ENCODE peak calls at places on chromosomes 5 and 9, in four cellular contexts. T is Peyer's patch, D is pancreas, E is HepG2. R is an unnamed sample.

GRCh38 chr5:91176288-91177016 is 206.7 kb downstream of the ARRDC3 start:
- DNase-seq in D (no peak), E (no peak), T (no peak), R (no peak)

GRCh38 chr5:126514159-126515141 is 80.6 kb downstream of the ALDH7A1 start:
- DNase-seq in E (no peak), T (no peak), D (no peak), R (no peak)

GRCh38 chr9:90593646-90594045 is 49.0 kb downstream of the DIRAS2 start:
- DNase-seq in E (no peak), T (no peak), D (no peak), R (no peak)

GRCh38 chr5:102975040-102975439 is 144.9 kb downstream of the GIN1 start:
- DNase-seq in T (no peak), D (no peak), E (no peak), R (no peak)

GRCh38 chr5:142014911-142015584 is 2.2 kb upstream of the GNPDA1 start:
- DNase-seq in D (no peak), T (no peak), E (peak; percentile 65), R (peak; percentile 82)

GRCh38 chr9:91138760-91139159 is 223.0 kb downstream of the AUH start:
- DNase-seq in D (no peak), E (peak; percentile 54), T (no peak), R (no peak)

GRCh38 chr5:133048993-133049725 is 2.7 kb upstream of the HSPA4 start:
- DNase-seq in T (no peak), E (no peak), D (no peak), R (no peak)

GRCh38 chr5:133293953-133294352 is 242.1 kb downstream of the HSPA4 start:
- DNase-seq in E (no peak), T (no peak), D (no peak), R (no peak)

GRCh38 chr9:88657893-88658292 is 122.9 kb downstream of the NXNL2 start:
- DNase-seq in D (no peak), T (no peak), E (no peak), R (no peak)

GRCh38 chr5:7615566-7616061 is 219.7 kb downstream of the ADCY2 start:
- DNase-seq in T (no peak), D (no peak), E (no peak), R (no peak)

GRCh38 chr9:68418259-68418845 is 61.9 kb downstream of the PGM5 start:
- DNase-seq in E (no peak), D (no peak), T (no peak), R (no peak)

GRCh38 chr5:159207616-159208507 is 1.5 kb downstream of the RNF145 start:
- DNase-seq in E (peak; percentile 75), D (peak; percentile 61), T (peak; percentile 92), R (peak; percentile 91)

GRCh38 chr5:122164831-122165573 is 35.7 kb downstream of the ZNF474 start:
- DNase-seq in T (no peak), E (no peak), D (no peak), R (no peak)

GRCh38 chr9:124132671-124133147 is 121.1 kb downstream of the LHX2 start:
- DNase-seq in E (no peak), T (peak; percentile 25), D (no peak), R (no peak)

GRCh38 chr5:90014420-90014819 is 395.1 kb downstream of the CETN3 start:
- DNase-seq in E (no peak), T (no peak), D (no peak), R (no peak)

GRCh38 chr5:148623741-148624140 is 30.6 kb downstream of the HTR4 start:
- DNase-seq in D (no peak), E (no peak), T (no peak), R (no peak)

GRCh38 chr9:110351009-110351467 is 13.4 kb upstream of the TXNDC8 start:
- DNase-seq in T (no peak), D (no peak), E (no peak), R (no peak)

GRCh38 chr9:78121488-78121887 is 89.9 kb upstream of the GNAQ start:
- DNase-seq in T (peak; percentile 79), E (peak; percentile 36), D (peak; percentile 52), R (peak; percentile 36)

GRCh38 chr9:108142504-108143201 is 653.1 kb upstream of the KLF4 start:
- DNase-seq in D (peak; percentile 24), E (no peak), T (peak; percentile 79), R (no peak)

GRCh38 chr5:78467744-78468357 is 107.4 kb downstream of the SCAMP1 start:
- DNase-seq in T (no peak), D (no peak), E (peak; percentile 31), R (peak; percentile 70)

GRCh38 chr9:135343733-135344522 is 135.7 kb upstream of the PPP1R26 start:
- DNase-seq in D (peak; percentile 87), T (peak; percentile 63), E (peak; percentile 16), R (peak; percentile 60)

GRCh38 chr5:134479839-134480238 is 45.6 kb upstream of the JADE2 start:
- DNase-seq in D (no peak), E (no peak), T (peak; percentile 2), R (no peak)

GRCh38 chr9:36134761-36135505 is 1.6 kb upstream of the GLIPR2 start:
- DNase-seq in E (no peak), T (peak; percentile 29), D (no peak), R (no peak)

GRCh38 chr5:175822225-175822624 is 49.2 kb upstream of the CPLX2 start:
- DNase-seq in D (no peak), E (no peak), T (no peak), R (no peak)

GRCh38 chr9:36986548-36987408 is 47.3 kb downstream of the PAX5 start:
- DNase-seq in D (no peak), E (no peak), T (no peak), R (no peak)

DNA sequence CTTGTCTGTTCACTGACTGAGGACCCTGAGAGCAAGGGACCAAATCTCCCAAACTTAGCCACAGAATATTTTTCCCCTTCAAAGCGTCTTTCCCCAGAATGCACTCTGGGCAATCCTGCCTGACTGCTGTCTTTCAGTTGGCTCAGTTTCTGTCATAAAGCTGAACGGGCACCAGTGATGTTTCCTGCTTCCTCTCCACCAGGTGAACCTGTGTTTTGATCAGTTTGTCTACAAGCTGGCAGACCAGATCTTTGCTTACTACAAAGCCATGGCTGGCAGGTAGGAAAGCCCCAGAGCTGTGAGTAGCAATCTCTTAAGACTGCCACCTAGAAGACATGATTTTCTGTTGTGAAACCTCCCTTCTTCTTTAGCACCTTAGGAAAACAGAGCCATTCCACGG is 61.8 kb downstream of the CYFIP2 start:
- DNase-seq in E (no peak), D (no peak), T (no peak), R (no peak)
- H3K27ac ChIP-seq in E (no peak overlapping the region), D (no peak overlapping the region), T (peak overlapping the region; percentile 11), R (no peak overlapping the region)

GRCh38 chr5:138331449-138332368 is at the start of gene CDC25C:
- DNase-seq in D (peak; percentile 95), E (peak; percentile 98), T (peak; percentile 99), R (peak; percentile 99)
- H3K4me3 ChIP-seq in D (peak within 1 kb of the TSS; percentile 52), E (peak within 1 kb of the TSS; percentile 88), T (peak within 1 kb of the TSS; percentile 45), R (peak within 1 kb of the TSS; percentile 83)

GRCh38 chr5:112640495-112640894 is 97.2 kb upstream of the APC start:
- DNase-seq in T (no peak), D (no peak), E (no peak), R (no peak)
- H3K27ac ChIP-seq in T (no peak overlapping the region), D (no peak overlapping the region), E (no peak overlapping the region), R (no peak overlapping the region)

GRCh38 chr9:86097510-86098224 is 1.7 kb downstream of the GOLM1 start:
- DNase-seq in E (no peak), T (no peak), D (no peak), R (no peak)
- H3K4me3 ChIP-seq in E (no peak overlapping the region), T (no peak overlapping the region), D (peak overlapping the region; percentile 90), R (no peak overlapping the region)

DNA sequence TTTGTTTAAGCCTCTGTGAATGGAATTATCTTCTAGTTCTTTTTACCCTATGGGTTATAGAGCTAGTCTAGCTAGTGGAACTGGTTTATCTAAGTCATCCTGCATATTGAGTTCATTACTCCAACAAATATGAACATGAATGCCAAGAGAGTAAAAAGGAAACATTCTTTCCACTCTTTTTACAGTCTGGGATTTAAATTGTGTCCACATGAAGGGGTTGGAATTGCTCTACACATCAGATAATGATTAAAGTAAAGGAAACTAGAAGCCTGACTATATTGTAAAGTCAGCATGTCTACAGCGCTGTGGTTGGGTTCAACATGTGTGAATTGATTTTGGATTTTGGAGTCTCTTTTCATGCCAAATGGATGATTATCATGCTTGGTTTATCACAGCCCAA is 173.1 kb downstream of the CCDC171 start:
- DNase-seq in T (no peak), D (no peak), E (no peak), R (no peak)
- H3K27ac ChIP-seq in T (no peak overlapping the region), D (no peak overlapping the region), E (no peak overlapping the region), R (no peak overlapping the region)

DNA sequence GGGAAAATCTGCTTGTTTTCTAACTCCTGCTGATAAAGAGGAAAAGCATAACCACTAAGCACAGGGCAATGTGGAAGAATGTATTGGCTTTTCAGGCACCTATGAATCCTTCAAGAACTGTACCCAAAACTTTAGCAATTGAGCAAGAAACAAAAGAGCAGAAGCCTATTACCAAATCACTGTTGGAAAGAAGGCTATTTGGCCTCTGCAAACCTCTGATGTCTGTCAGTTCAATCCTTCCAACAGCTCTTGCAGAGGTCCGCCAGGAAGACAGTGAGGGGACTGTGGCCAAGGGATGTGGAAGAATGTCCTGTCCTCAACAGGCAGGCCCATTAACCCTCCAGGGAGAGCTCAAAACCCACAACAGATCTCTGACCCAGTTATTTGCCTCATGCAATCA is 328.6 kb downstream of the ENC1 start:
- DNase-seq in T (no peak), E (no peak), D (no peak), R (no peak)
- H3K4me3 ChIP-seq in T (no peak overlapping the region), E (no peak overlapping the region), D (no peak overlapping the region), R (no peak overlapping the region)

GRCh38 chr5:76431779-76432178 is 28.7 kb downstream of the IQGAP2 start:
- DNase-seq in E (no peak), D (no peak), T (no peak), R (no peak)

GRCh38 chr5:76431336-76431735 is 28.3 kb downstream of the IQGAP2 start:
- DNase-seq in E (no peak), D (no peak), T (no peak), R (no peak)

GRCh38 chr5:76425940-76426339 is 22.9 kb downstream of the IQGAP2 start:
- DNase-seq in T (no peak), E (no peak), D (no peak), R (no peak)

GRCh38 chr5:76426391-76426802 is 23.3 kb downstream of the IQGAP2 start:
- DNase-seq in D (no peak), T (no peak), E (no peak), R (no peak)

DNA sequence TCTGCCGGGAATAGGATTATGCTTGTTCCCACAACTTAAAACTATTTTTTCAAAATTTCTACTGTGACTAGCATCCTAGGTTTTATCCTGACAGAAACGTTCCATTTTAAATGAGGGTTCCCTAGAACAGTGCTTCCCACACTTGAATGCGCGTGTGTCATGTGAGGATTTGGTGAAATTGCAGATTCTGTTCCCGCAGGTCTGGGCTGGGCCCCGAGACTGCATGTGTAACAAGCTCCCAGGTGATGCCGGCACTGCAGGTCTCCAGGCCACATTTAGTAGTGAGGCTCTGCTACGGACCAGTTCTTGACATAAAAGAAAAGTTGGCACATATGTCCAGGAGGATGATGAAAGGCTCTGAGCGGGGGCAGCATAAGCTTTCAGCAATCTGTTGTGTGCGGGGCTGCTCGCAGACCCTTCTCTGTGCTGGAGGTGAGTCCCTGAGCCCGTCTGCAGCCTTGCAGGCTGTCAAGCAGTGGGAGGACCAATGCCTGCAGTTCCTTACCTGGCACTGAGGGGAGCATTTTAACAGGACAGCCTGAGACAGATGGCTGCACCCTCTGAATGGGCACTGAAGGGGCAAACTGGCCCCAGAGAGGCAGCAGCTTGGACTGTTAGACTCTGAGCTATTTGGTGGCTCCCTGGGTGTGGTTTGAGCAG is 24.5 kb downstream of the IQGAP2 start:
- DNase-seq in T (no peak), D (no peak), E (no peak), R (no peak)
- H3K27ac ChIP-seq in T (no peak overlapping the region), D (no peak overlapping the region), E (no peak overlapping the region), R (no peak overlapping the region)

R was measured in OCI-LY7.